ENCODE peak calls at places on chromosomes 5 and 9, in five cellular contexts. One of them, this sample, is unnamed.

GRCh38 chr5:67268233-67269011 is 71.8 kb upstream of the CD180 start:
- DNase-seq in HCT116: no peak
- DNase-seq in choroid plexus epithelial cell: peak
- DNase-seq in retinal pigment epithelial cell: peak
- DNase-seq in foreskin fibroblast: peak
- DNase-seq in this sample: peak

GRCh38 chr5:156402387-156402921 is 75.5 kb downstream of the SGCD start:
- DNase-seq in HCT116: no peak
- DNase-seq in foreskin fibroblast: no peak
- DNase-seq in choroid plexus epithelial cell: no peak
- DNase-seq in retinal pigment epithelial cell: no peak
- DNase-seq in this sample: no peak

GRCh38 chr5:148311516-148311915 is 707 bp upstream of the SPINK7 start:
- DNase-seq in HCT116: no peak
- DNase-seq in retinal pigment epithelial cell: peak
- DNase-seq in foreskin fibroblast: no peak
- DNase-seq in choroid plexus epithelial cell: no peak
- DNase-seq in this sample: no peak

GRCh38 chr5:93909356-93909755 is 168.0 kb upstream of the POU5F2 start:
- DNase-seq in HCT116: no peak
- DNase-seq in retinal pigment epithelial cell: no peak
- DNase-seq in choroid plexus epithelial cell: no peak
- DNase-seq in foreskin fibroblast: peak
- DNase-seq in this sample: no peak

GRCh38 chr9:36893148-36893547 is 140.9 kb downstream of the PAX5 start:
- DNase-seq in retinal pigment epithelial cell: no peak
- DNase-seq in choroid plexus epithelial cell: no peak
- DNase-seq in HCT116: no peak
- DNase-seq in foreskin fibroblast: no peak
- DNase-seq in this sample: no peak

GRCh38 chr5:54390015-54390414 is 65.5 kb upstream of the HSPB3 start:
- DNase-seq in HCT116: peak
- DNase-seq in foreskin fibroblast: peak
- DNase-seq in retinal pigment epithelial cell: no peak
- DNase-seq in choroid plexus epithelial cell: peak
- DNase-seq in this sample: peak

GRCh38 chr9:35930990-35931389 is 21.7 kb downstream of the SPAAR start:
- DNase-seq in choroid plexus epithelial cell: no peak
- DNase-seq in retinal pigment epithelial cell: no peak
- DNase-seq in foreskin fibroblast: no peak
- DNase-seq in HCT116: no peak
- DNase-seq in this sample: no peak

GRCh38 chr9:37026085-37026935 is 7.8 kb downstream of the PAX5 start:
- DNase-seq in retinal pigment epithelial cell: no peak
- DNase-seq in choroid plexus epithelial cell: no peak
- DNase-seq in foreskin fibroblast: peak
- DNase-seq in HCT116: no peak
- DNase-seq in this sample: no peak

GRCh38 chr9:106130374-106130773 is 436.0 kb downstream of the TMEM38B start:
- DNase-seq in HCT116: no peak
- DNase-seq in choroid plexus epithelial cell: no peak
- DNase-seq in retinal pigment epithelial cell: no peak
- DNase-seq in foreskin fibroblast: no peak
- DNase-seq in this sample: no peak

GRCh38 chr9:121744002-121744686 is 92.7 kb downstream of the DAB2IP start:
- DNase-seq in choroid plexus epithelial cell: peak
- DNase-seq in HCT116: no peak
- DNase-seq in retinal pigment epithelial cell: no peak
- DNase-seq in foreskin fibroblast: peak
- DNase-seq in this sample: no peak
- H3K4me3 ChIP-seq in choroid plexus epithelial cell: peak
- H3K4me3 ChIP-seq in HCT116: peak
- H3K4me3 ChIP-seq in retinal pigment epithelial cell: peak
- H3K4me3 ChIP-seq in foreskin fibroblast: peak
- H3K4me3 ChIP-seq in this sample: peak

GRCh38 chr9:115254217-115254616 is 136.3 kb upstream of the TNC start:
- DNase-seq in HCT116: no peak
- DNase-seq in choroid plexus epithelial cell: no peak
- DNase-seq in foreskin fibroblast: peak
- DNase-seq in retinal pigment epithelial cell: no peak
- DNase-seq in this sample: no peak
- H3K4me3 ChIP-seq in HCT116: no peak
- H3K4me3 ChIP-seq in choroid plexus epithelial cell: no peak
- H3K4me3 ChIP-seq in foreskin fibroblast: no peak
- H3K4me3 ChIP-seq in retinal pigment epithelial cell: no peak
- H3K4me3 ChIP-seq in this sample: no peak

GRCh38 chr9:5510991-5511390 is 660 bp downstream of the PDCD1LG2 start:
- DNase-seq in foreskin fibroblast: peak
- DNase-seq in retinal pigment epithelial cell: no peak
- DNase-seq in choroid plexus epithelial cell: no peak
- DNase-seq in HCT116: no peak
- DNase-seq in this sample: no peak
- H3K4me3 ChIP-seq in foreskin fibroblast: peak
- H3K4me3 ChIP-seq in retinal pigment epithelial cell: no peak
- H3K4me3 ChIP-seq in choroid plexus epithelial cell: peak
- H3K4me3 ChIP-seq in HCT116: no peak
- H3K4me3 ChIP-seq in this sample: peak

GRCh38 chr5:5139358-5140050 is 626 bp upstream of the ADAMTS16 start:
- DNase-seq in foreskin fibroblast: peak
- DNase-seq in retinal pigment epithelial cell: no peak
- DNase-seq in HCT116: no peak
- DNase-seq in choroid plexus epithelial cell: no peak
- DNase-seq in this sample: no peak
- H3K4me3 ChIP-seq in foreskin fibroblast: no peak
- H3K4me3 ChIP-seq in retinal pigment epithelial cell: peak
- H3K4me3 ChIP-seq in HCT116: no peak
- H3K4me3 ChIP-seq in choroid plexus epithelial cell: peak
- H3K4me3 ChIP-seq in this sample: no peak

DNA sequence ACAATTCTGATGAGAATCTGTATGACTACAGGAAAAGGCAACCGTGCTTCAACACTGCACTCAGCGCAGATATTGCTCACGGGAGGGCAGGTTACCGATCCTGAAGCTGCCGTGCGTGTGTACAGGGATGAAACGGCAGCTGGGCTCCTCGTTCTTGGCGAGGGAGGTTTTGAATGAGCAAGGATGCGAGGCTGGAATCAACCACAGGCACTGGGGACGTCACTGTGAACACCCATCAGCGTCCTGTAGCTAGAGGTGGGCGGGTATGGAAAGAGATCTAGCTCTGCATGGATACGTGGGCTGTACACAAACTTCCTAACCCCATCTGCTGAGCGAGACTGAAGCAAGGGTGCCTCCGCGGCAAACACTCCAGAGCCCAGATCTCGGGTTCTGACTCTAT is 84.3 kb upstream of the COL5A1 start:
- DNase-seq in HCT116: no peak
- DNase-seq in choroid plexus epithelial cell: no peak
- DNase-seq in foreskin fibroblast: no peak
- DNase-seq in retinal pigment epithelial cell: no peak
- DNase-seq in this sample: no peak
- H3K4me3 ChIP-seq in HCT116: no peak
- H3K4me3 ChIP-seq in choroid plexus epithelial cell: no peak
- H3K4me3 ChIP-seq in foreskin fibroblast: no peak
- H3K4me3 ChIP-seq in retinal pigment epithelial cell: no peak
- H3K4me3 ChIP-seq in this sample: no peak

GRCh38 chr9:128554155-128554862 is 1.9 kb downstream of the SPTAN1 start:
- DNase-seq in HCT116: peak
- DNase-seq in choroid plexus epithelial cell: peak
- DNase-seq in retinal pigment epithelial cell: peak
- DNase-seq in foreskin fibroblast: peak
- DNase-seq in this sample: peak
- H3K4me3 ChIP-seq in HCT116: peak
- H3K4me3 ChIP-seq in choroid plexus epithelial cell: peak
- H3K4me3 ChIP-seq in retinal pigment epithelial cell: peak
- H3K4me3 ChIP-seq in foreskin fibroblast: peak
- H3K4me3 ChIP-seq in this sample: peak

GRCh38 chr5:92644271-92644886 is 936.6 kb downstream of the NR2F1-AS1 start:
- DNase-seq in foreskin fibroblast: no peak
- DNase-seq in HCT116: no peak
- DNase-seq in choroid plexus epithelial cell: peak
- DNase-seq in retinal pigment epithelial cell: no peak
- DNase-seq in this sample: no peak

GRCh38 chr5:92637960-92638359 is 943.1 kb downstream of the NR2F1-AS1 start:
- DNase-seq in HCT116: no peak
- DNase-seq in retinal pigment epithelial cell: no peak
- DNase-seq in foreskin fibroblast: no peak
- DNase-seq in choroid plexus epithelial cell: no peak
- DNase-seq in this sample: no peak

GRCh38 chr5:92637247-92637646 is 943.8 kb downstream of the NR2F1-AS1 start:
- DNase-seq in choroid plexus epithelial cell: no peak
- DNase-seq in retinal pigment epithelial cell: no peak
- DNase-seq in foreskin fibroblast: no peak
- DNase-seq in HCT116: no peak
- DNase-seq in this sample: no peak

GRCh38 chr5:92641031-92641962 is 939.7 kb downstream of the NR2F1-AS1 start:
- DNase-seq in HCT116: peak
- DNase-seq in retinal pigment epithelial cell: peak
- DNase-seq in choroid plexus epithelial cell: peak
- DNase-seq in foreskin fibroblast: peak
- DNase-seq in this sample: no peak
- H3K4me3 ChIP-seq in HCT116: peak
- H3K4me3 ChIP-seq in retinal pigment epithelial cell: peak
- H3K4me3 ChIP-seq in choroid plexus epithelial cell: peak
- H3K4me3 ChIP-seq in foreskin fibroblast: no peak
- H3K4me3 ChIP-seq in this sample: no peak

This sample was measured in BJ.